ENCODE peak calls at places on chromosomes 16 and 17, in nine cellular contexts. One of them, this sample, is unnamed.

GRCh38 chr17:58679263-58680037 is 12.4 kb downstream of the TEX14 start:
- DNase-seq in stimulated activated CD8-positive, alpha-beta memory T cell treated with anti-CD3 and anti-CD28 coated beads, Interleukin-2, amount 100 ng/mL, for 48 hours: no peak
- DNase-seq in activated effector memory CD4-positive, alpha-beta T cell treated with anti-CD3 and anti-CD28 coated beads, Interleukin-2, amount 50 U/mL, for 16 hours: no peak
- DNase-seq in mucosa of gallbladder: no peak
- DNase-seq in DMS 273 treated with DMSO at 0.1 percent for 48 hours: peak; percentile 57
- DNase-seq in GM12892: no peak
- DNase-seq in AG08396: no peak
- DNase-seq in naive thymus-derived CD8-positive, alpha-beta T cell: no peak
- DNase-seq in renal cortical epithelial cell: no peak
- DNase-seq in this sample: no peak

GRCh38 chr16:85870159-85870558 is 28.8 kb upstream of the IRF8 start:
- DNase-seq in AG08396: no peak
- DNase-seq in stimulated activated CD8-positive, alpha-beta memory T cell treated with anti-CD3 and anti-CD28 coated beads, Interleukin-2, amount 100 ng/mL, for 48 hours: no peak
- DNase-seq in mucosa of gallbladder: no peak
- DNase-seq in activated effector memory CD4-positive, alpha-beta T cell treated with anti-CD3 and anti-CD28 coated beads, Interleukin-2, amount 50 U/mL, for 16 hours: no peak
- DNase-seq in GM12892: no peak
- DNase-seq in naive thymus-derived CD8-positive, alpha-beta T cell: no peak
- DNase-seq in renal cortical epithelial cell: no peak
- DNase-seq in DMS 273 treated with DMSO at 0.1 percent for 48 hours: no peak
- DNase-seq in this sample: no peak

GRCh38 chr16:1275791-1276579 is 20.1 kb downstream of the TPSD1 start:
- DNase-seq in AG08396: no peak
- DNase-seq in mucosa of gallbladder: no peak
- DNase-seq in activated effector memory CD4-positive, alpha-beta T cell treated with anti-CD3 and anti-CD28 coated beads, Interleukin-2, amount 50 U/mL, for 16 hours: no peak
- DNase-seq in DMS 273 treated with DMSO at 0.1 percent for 48 hours: no peak
- DNase-seq in renal cortical epithelial cell: no peak
- DNase-seq in naive thymus-derived CD8-positive, alpha-beta T cell: no peak
- DNase-seq in GM12892: no peak
- DNase-seq in stimulated activated CD8-positive, alpha-beta memory T cell treated with anti-CD3 and anti-CD28 coated beads, Interleukin-2, amount 100 ng/mL, for 48 hours: no peak
- DNase-seq in this sample: no peak

GRCh38 chr17:72419866-72420774 is 299.3 kb downstream of the SOX9 start:
- DNase-seq in DMS 273 treated with DMSO at 0.1 percent for 48 hours: no peak
- DNase-seq in stimulated activated CD8-positive, alpha-beta memory T cell treated with anti-CD3 and anti-CD28 coated beads, Interleukin-2, amount 100 ng/mL, for 48 hours: no peak
- DNase-seq in mucosa of gallbladder: no peak
- DNase-seq in AG08396: no peak
- DNase-seq in naive thymus-derived CD8-positive, alpha-beta T cell: no peak
- DNase-seq in activated effector memory CD4-positive, alpha-beta T cell treated with anti-CD3 and anti-CD28 coated beads, Interleukin-2, amount 50 U/mL, for 16 hours: no peak
- DNase-seq in renal cortical epithelial cell: no peak
- DNase-seq in GM12892: peak; percentile 45
- DNase-seq in this sample: no peak

GRCh38 chr17:19769946-19770652 is 22.0 kb upstream of the ALDH3A1 start:
- DNase-seq in GM12892: no peak
- DNase-seq in mucosa of gallbladder: no peak
- DNase-seq in stimulated activated CD8-positive, alpha-beta memory T cell treated with anti-CD3 and anti-CD28 coated beads, Interleukin-2, amount 100 ng/mL, for 48 hours: no peak
- DNase-seq in activated effector memory CD4-positive, alpha-beta T cell treated with anti-CD3 and anti-CD28 coated beads, Interleukin-2, amount 50 U/mL, for 16 hours: no peak
- DNase-seq in DMS 273 treated with DMSO at 0.1 percent for 48 hours: no peak
- DNase-seq in naive thymus-derived CD8-positive, alpha-beta T cell: no peak
- DNase-seq in renal cortical epithelial cell: no peak
- DNase-seq in AG08396: peak; percentile 56
- DNase-seq in this sample: no peak

GRCh38 chr16:67936124-67936875 is at the start of gene PSMB10:
- DNase-seq in GM12892: peak; percentile 49
- DNase-seq in mucosa of gallbladder: no peak
- DNase-seq in stimulated activated CD8-positive, alpha-beta memory T cell treated with anti-CD3 and anti-CD28 coated beads, Interleukin-2, amount 100 ng/mL, for 48 hours: no peak
- DNase-seq in activated effector memory CD4-positive, alpha-beta T cell treated with anti-CD3 and anti-CD28 coated beads, Interleukin-2, amount 50 U/mL, for 16 hours: no peak
- DNase-seq in DMS 273 treated with DMSO at 0.1 percent for 48 hours: peak; percentile 32
- DNase-seq in renal cortical epithelial cell: peak; percentile 55
- DNase-seq in AG08396: peak; percentile 79
- DNase-seq in naive thymus-derived CD8-positive, alpha-beta T cell: no peak
- DNase-seq in this sample: peak; percentile 89

GRCh38 chr17:17892731-17893130 is 55.9 kb upstream of the SREBF1 start:
- DNase-seq in DMS 273 treated with DMSO at 0.1 percent for 48 hours: no peak
- DNase-seq in renal cortical epithelial cell: no peak
- DNase-seq in stimulated activated CD8-positive, alpha-beta memory T cell treated with anti-CD3 and anti-CD28 coated beads, Interleukin-2, amount 100 ng/mL, for 48 hours: no peak
- DNase-seq in GM12892: no peak
- DNase-seq in naive thymus-derived CD8-positive, alpha-beta T cell: no peak
- DNase-seq in AG08396: no peak
- DNase-seq in mucosa of gallbladder: no peak
- DNase-seq in activated effector memory CD4-positive, alpha-beta T cell treated with anti-CD3 and anti-CD28 coated beads, Interleukin-2, amount 50 U/mL, for 16 hours: no peak
- DNase-seq in this sample: no peak

GRCh38 chr17:427327-427726 is 74.7 kb upstream of the RPH3AL start:
- DNase-seq in DMS 273 treated with DMSO at 0.1 percent for 48 hours: no peak
- DNase-seq in mucosa of gallbladder: no peak
- DNase-seq in GM12892: no peak
- DNase-seq in stimulated activated CD8-positive, alpha-beta memory T cell treated with anti-CD3 and anti-CD28 coated beads, Interleukin-2, amount 100 ng/mL, for 48 hours: no peak
- DNase-seq in naive thymus-derived CD8-positive, alpha-beta T cell: no peak
- DNase-seq in renal cortical epithelial cell: no peak
- DNase-seq in activated effector memory CD4-positive, alpha-beta T cell treated with anti-CD3 and anti-CD28 coated beads, Interleukin-2, amount 50 U/mL, for 16 hours: no peak
- DNase-seq in AG08396: no peak
- DNase-seq in this sample: no peak

GRCh38 chr17:8141046-8141445 is 11.2 kb downstream of the PER1 start:
- DNase-seq in DMS 273 treated with DMSO at 0.1 percent for 48 hours: no peak
- DNase-seq in renal cortical epithelial cell: no peak
- DNase-seq in naive thymus-derived CD8-positive, alpha-beta T cell: peak; percentile 19
- DNase-seq in AG08396: no peak
- DNase-seq in activated effector memory CD4-positive, alpha-beta T cell treated with anti-CD3 and anti-CD28 coated beads, Interleukin-2, amount 50 U/mL, for 16 hours: no peak
- DNase-seq in stimulated activated CD8-positive, alpha-beta memory T cell treated with anti-CD3 and anti-CD28 coated beads, Interleukin-2, amount 100 ng/mL, for 48 hours: no peak
- DNase-seq in GM12892: no peak
- DNase-seq in mucosa of gallbladder: no peak
- DNase-seq in this sample: no peak

GRCh38 chr16:6571044-6571443 is 761.6 kb upstream of the RBFOX1 start:
- DNase-seq in stimulated activated CD8-positive, alpha-beta memory T cell treated with anti-CD3 and anti-CD28 coated beads, Interleukin-2, amount 100 ng/mL, for 48 hours: no peak
- DNase-seq in renal cortical epithelial cell: no peak
- DNase-seq in mucosa of gallbladder: no peak
- DNase-seq in naive thymus-derived CD8-positive, alpha-beta T cell: no peak
- DNase-seq in DMS 273 treated with DMSO at 0.1 percent for 48 hours: no peak
- DNase-seq in activated effector memory CD4-positive, alpha-beta T cell treated with anti-CD3 and anti-CD28 coated beads, Interleukin-2, amount 50 U/mL, for 16 hours: no peak
- DNase-seq in GM12892: no peak
- DNase-seq in AG08396: no peak
- DNase-seq in this sample: no peak

GRCh38 chr16:47493358-47494337 is 32.5 kb downstream of the PHKB start:
- DNase-seq in DMS 273 treated with DMSO at 0.1 percent for 48 hours: no peak
- DNase-seq in renal cortical epithelial cell: no peak
- DNase-seq in mucosa of gallbladder: no peak
- DNase-seq in stimulated activated CD8-positive, alpha-beta memory T cell treated with anti-CD3 and anti-CD28 coated beads, Interleukin-2, amount 100 ng/mL, for 48 hours: no peak
- DNase-seq in GM12892: no peak
- DNase-seq in AG08396: no peak
- DNase-seq in naive thymus-derived CD8-positive, alpha-beta T cell: no peak
- DNase-seq in activated effector memory CD4-positive, alpha-beta T cell treated with anti-CD3 and anti-CD28 coated beads, Interleukin-2, amount 50 U/mL, for 16 hours: no peak
- DNase-seq in this sample: no peak

GRCh38 chr16:11135167-11135973 is 120.6 kb downstream of the SOCS1 start:
- DNase-seq in naive thymus-derived CD8-positive, alpha-beta T cell: no peak
- DNase-seq in DMS 273 treated with DMSO at 0.1 percent for 48 hours: no peak
- DNase-seq in stimulated activated CD8-positive, alpha-beta memory T cell treated with anti-CD3 and anti-CD28 coated beads, Interleukin-2, amount 100 ng/mL, for 48 hours: no peak
- DNase-seq in renal cortical epithelial cell: peak; percentile 80
- DNase-seq in mucosa of gallbladder: no peak
- DNase-seq in AG08396: peak; percentile 41
- DNase-seq in activated effector memory CD4-positive, alpha-beta T cell treated with anti-CD3 and anti-CD28 coated beads, Interleukin-2, amount 50 U/mL, for 16 hours: no peak
- DNase-seq in GM12892: no peak
- DNase-seq in this sample: no peak

GRCh38 chr17:40886090-40886489 is 1.0 kb upstream of the KRT20 start:
- DNase-seq in GM12892: no peak
- DNase-seq in activated effector memory CD4-positive, alpha-beta T cell treated with anti-CD3 and anti-CD28 coated beads, Interleukin-2, amount 50 U/mL, for 16 hours: no peak
- DNase-seq in AG08396: no peak
- DNase-seq in mucosa of gallbladder: no peak
- DNase-seq in naive thymus-derived CD8-positive, alpha-beta T cell: no peak
- DNase-seq in stimulated activated CD8-positive, alpha-beta memory T cell treated with anti-CD3 and anti-CD28 coated beads, Interleukin-2, amount 100 ng/mL, for 48 hours: no peak
- DNase-seq in DMS 273 treated with DMSO at 0.1 percent for 48 hours: no peak
- DNase-seq in renal cortical epithelial cell: peak; percentile 56
- DNase-seq in this sample: no peak

GRCh38 chr16:78388920-78389564 is 289.6 kb downstream of the WWOX start:
- DNase-seq in naive thymus-derived CD8-positive, alpha-beta T cell: no peak
- DNase-seq in activated effector memory CD4-positive, alpha-beta T cell treated with anti-CD3 and anti-CD28 coated beads, Interleukin-2, amount 50 U/mL, for 16 hours: no peak
- DNase-seq in GM12892: no peak
- DNase-seq in AG08396: no peak
- DNase-seq in renal cortical epithelial cell: no peak
- DNase-seq in DMS 273 treated with DMSO at 0.1 percent for 48 hours: no peak
- DNase-seq in mucosa of gallbladder: no peak
- DNase-seq in stimulated activated CD8-positive, alpha-beta memory T cell treated with anti-CD3 and anti-CD28 coated beads, Interleukin-2, amount 100 ng/mL, for 48 hours: no peak
- DNase-seq in this sample: no peak

GRCh38 chr16:81696959-81697293 is 82.2 kb upstream of the PLCG2 start:
- DNase-seq in stimulated activated CD8-positive, alpha-beta memory T cell treated with anti-CD3 and anti-CD28 coated beads, Interleukin-2, amount 100 ng/mL, for 48 hours: no peak
- DNase-seq in naive thymus-derived CD8-positive, alpha-beta T cell: no peak
- DNase-seq in GM12892: no peak
- DNase-seq in activated effector memory CD4-positive, alpha-beta T cell treated with anti-CD3 and anti-CD28 coated beads, Interleukin-2, amount 50 U/mL, for 16 hours: no peak
- DNase-seq in mucosa of gallbladder: no peak
- DNase-seq in AG08396: no peak
- DNase-seq in renal cortical epithelial cell: no peak
- DNase-seq in DMS 273 treated with DMSO at 0.1 percent for 48 hours: no peak
- DNase-seq in this sample: no peak

GRCh38 chr17:4858880-4859260 is 25.7 kb downstream of the MINK1 start:
- DNase-seq in mucosa of gallbladder: peak; percentile 44
- DNase-seq in renal cortical epithelial cell: peak; percentile 69
- DNase-seq in AG08396: peak; percentile 47
- DNase-seq in activated effector memory CD4-positive, alpha-beta T cell treated with anti-CD3 and anti-CD28 coated beads, Interleukin-2, amount 50 U/mL, for 16 hours: no peak
- DNase-seq in GM12892: no peak
- DNase-seq in stimulated activated CD8-positive, alpha-beta memory T cell treated with anti-CD3 and anti-CD28 coated beads, Interleukin-2, amount 100 ng/mL, for 48 hours: no peak
- DNase-seq in naive thymus-derived CD8-positive, alpha-beta T cell: no peak
- DNase-seq in DMS 273 treated with DMSO at 0.1 percent for 48 hours: no peak
- DNase-seq in this sample: no peak

GRCh38 chr17:28967240-28968135 is 16.2 kb upstream of the PHF12 start:
- DNase-seq in stimulated activated CD8-positive, alpha-beta memory T cell treated with anti-CD3 and anti-CD28 coated beads, Interleukin-2, amount 100 ng/mL, for 48 hours: no peak
- DNase-seq in DMS 273 treated with DMSO at 0.1 percent for 48 hours: peak; percentile 43
- DNase-seq in mucosa of gallbladder: no peak
- DNase-seq in AG08396: no peak
- DNase-seq in renal cortical epithelial cell: no peak
- DNase-seq in activated effector memory CD4-positive, alpha-beta T cell treated with anti-CD3 and anti-CD28 coated beads, Interleukin-2, amount 50 U/mL, for 16 hours: no peak
- DNase-seq in naive thymus-derived CD8-positive, alpha-beta T cell: no peak
- DNase-seq in GM12892: no peak
- DNase-seq in this sample: no peak

GRCh38 chr17:35809855-35810461 is 674 bp downstream of the TAF15 start:
- DNase-seq in activated effector memory CD4-positive, alpha-beta T cell treated with anti-CD3 and anti-CD28 coated beads, Interleukin-2, amount 50 U/mL, for 16 hours: no peak
- DNase-seq in stimulated activated CD8-positive, alpha-beta memory T cell treated with anti-CD3 and anti-CD28 coated beads, Interleukin-2, amount 100 ng/mL, for 48 hours: no peak
- DNase-seq in mucosa of gallbladder: no peak
- DNase-seq in AG08396: no peak
- DNase-seq in GM12892: no peak
- DNase-seq in DMS 273 treated with DMSO at 0.1 percent for 48 hours: no peak
- DNase-seq in renal cortical epithelial cell: no peak
- DNase-seq in naive thymus-derived CD8-positive, alpha-beta T cell: no peak
- DNase-seq in this sample: no peak

GRCh38 chr17:78252111-78252634 is 20.7 kb downstream of the TMEM235 start:
- DNase-seq in DMS 273 treated with DMSO at 0.1 percent for 48 hours: no peak
- DNase-seq in stimulated activated CD8-positive, alpha-beta memory T cell treated with anti-CD3 and anti-CD28 coated beads, Interleukin-2, amount 100 ng/mL, for 48 hours: no peak
- DNase-seq in renal cortical epithelial cell: no peak
- DNase-seq in mucosa of gallbladder: no peak
- DNase-seq in naive thymus-derived CD8-positive, alpha-beta T cell: peak; percentile 97
- DNase-seq in GM12892: no peak
- DNase-seq in activated effector memory CD4-positive, alpha-beta T cell treated with anti-CD3 and anti-CD28 coated beads, Interleukin-2, amount 50 U/mL, for 16 hours: peak; percentile 83
- DNase-seq in AG08396: no peak
- DNase-seq in this sample: no peak

GRCh38 chr17:27438631-27439030 is 17.6 kb upstream of the KSR1 start:
- DNase-seq in mucosa of gallbladder: no peak
- DNase-seq in activated effector memory CD4-positive, alpha-beta T cell treated with anti-CD3 and anti-CD28 coated beads, Interleukin-2, amount 50 U/mL, for 16 hours: no peak
- DNase-seq in naive thymus-derived CD8-positive, alpha-beta T cell: no peak
- DNase-seq in stimulated activated CD8-positive, alpha-beta memory T cell treated with anti-CD3 and anti-CD28 coated beads, Interleukin-2, amount 100 ng/mL, for 48 hours: no peak
- DNase-seq in AG08396: no peak
- DNase-seq in renal cortical epithelial cell: no peak
- DNase-seq in DMS 273 treated with DMSO at 0.1 percent for 48 hours: no peak
- DNase-seq in GM12892: no peak
- DNase-seq in this sample: no peak

GRCh38 chr16:30767767-30768465 is 5.8 kb downstream of the RNF40 start:
- DNase-seq in activated effector memory CD4-positive, alpha-beta T cell treated with anti-CD3 and anti-CD28 coated beads, Interleukin-2, amount 50 U/mL, for 16 hours: no peak
- DNase-seq in AG08396: no peak
- DNase-seq in DMS 273 treated with DMSO at 0.1 percent for 48 hours: no peak
- DNase-seq in naive thymus-derived CD8-positive, alpha-beta T cell: no peak
- DNase-seq in mucosa of gallbladder: no peak
- DNase-seq in renal cortical epithelial cell: no peak
- DNase-seq in stimulated activated CD8-positive, alpha-beta memory T cell treated with anti-CD3 and anti-CD28 coated beads, Interleukin-2, amount 100 ng/mL, for 48 hours: no peak
- DNase-seq in GM12892: no peak
- DNase-seq in this sample: no peak

GRCh38 chr16:4232541-4233386 is 9.1 kb downstream of the SRL start:
- DNase-seq in AG08396: no peak
- DNase-seq in mucosa of gallbladder: no peak
- DNase-seq in renal cortical epithelial cell: no peak
- DNase-seq in stimulated activated CD8-positive, alpha-beta memory T cell treated with anti-CD3 and anti-CD28 coated beads, Interleukin-2, amount 100 ng/mL, for 48 hours: no peak
- DNase-seq in DMS 273 treated with DMSO at 0.1 percent for 48 hours: no peak
- DNase-seq in activated effector memory CD4-positive, alpha-beta T cell treated with anti-CD3 and anti-CD28 coated beads, Interleukin-2, amount 50 U/mL, for 16 hours: no peak
- DNase-seq in naive thymus-derived CD8-positive, alpha-beta T cell: no peak
- DNase-seq in GM12892: no peak
- DNase-seq in this sample: no peak

GRCh38 chr17:57211543-57211942 is 44.8 kb upstream of the MSI2 start:
- DNase-seq in stimulated activated CD8-positive, alpha-beta memory T cell treated with anti-CD3 and anti-CD28 coated beads, Interleukin-2, amount 100 ng/mL, for 48 hours: no peak
- DNase-seq in activated effector memory CD4-positive, alpha-beta T cell treated with anti-CD3 and anti-CD28 coated beads, Interleukin-2, amount 50 U/mL, for 16 hours: no peak
- DNase-seq in DMS 273 treated with DMSO at 0.1 percent for 48 hours: no peak
- DNase-seq in renal cortical epithelial cell: peak; percentile 61
- DNase-seq in AG08396: peak; percentile 22
- DNase-seq in mucosa of gallbladder: no peak
- DNase-seq in naive thymus-derived CD8-positive, alpha-beta T cell: no peak
- DNase-seq in GM12892: no peak
- DNase-seq in this sample: no peak

GRCh38 chr16:49352923-49353322 is 20.7 kb upstream of the C16orf78 start:
- DNase-seq in stimulated activated CD8-positive, alpha-beta memory T cell treated with anti-CD3 and anti-CD28 coated beads, Interleukin-2, amount 100 ng/mL, for 48 hours: no peak
- DNase-seq in AG08396: no peak
- DNase-seq in mucosa of gallbladder: no peak
- DNase-seq in renal cortical epithelial cell: no peak
- DNase-seq in naive thymus-derived CD8-positive, alpha-beta T cell: no peak
- DNase-seq in DMS 273 treated with DMSO at 0.1 percent for 48 hours: peak; percentile 64
- DNase-seq in activated effector memory CD4-positive, alpha-beta T cell treated with anti-CD3 and anti-CD28 coated beads, Interleukin-2, amount 50 U/mL, for 16 hours: no peak
- DNase-seq in GM12892: no peak
- DNase-seq in this sample: no peak

GRCh38 chr16:11255737-11256656 is at the start of gene SOCS1:
- DNase-seq in activated effector memory CD4-positive, alpha-beta T cell treated with anti-CD3 and anti-CD28 coated beads, Interleukin-2, amount 50 U/mL, for 16 hours: peak; percentile 96
- DNase-seq in GM12892: peak; percentile 83
- DNase-seq in DMS 273 treated with DMSO at 0.1 percent for 48 hours: peak; percentile 48
- DNase-seq in naive thymus-derived CD8-positive, alpha-beta T cell: peak; percentile 89
- DNase-seq in AG08396: peak; percentile 97
- DNase-seq in renal cortical epithelial cell: peak; percentile 22
- DNase-seq in stimulated activated CD8-positive, alpha-beta memory T cell treated with anti-CD3 and anti-CD28 coated beads, Interleukin-2, amount 100 ng/mL, for 48 hours: peak; percentile 84
- DNase-seq in mucosa of gallbladder: peak; percentile 89
- DNase-seq in this sample: peak; percentile 97

GRCh38 chr17:65177901-65178300 is 40.7 kb downstream of the RGS9 start:
- DNase-seq in DMS 273 treated with DMSO at 0.1 percent for 48 hours: no peak
- DNase-seq in AG08396: peak; percentile 43
- DNase-seq in GM12892: no peak
- DNase-seq in activated effector memory CD4-positive, alpha-beta T cell treated with anti-CD3 and anti-CD28 coated beads, Interleukin-2, amount 50 U/mL, for 16 hours: no peak
- DNase-seq in mucosa of gallbladder: no peak
- DNase-seq in naive thymus-derived CD8-positive, alpha-beta T cell: no peak
- DNase-seq in renal cortical epithelial cell: peak; percentile 57
- DNase-seq in stimulated activated CD8-positive, alpha-beta memory T cell treated with anti-CD3 and anti-CD28 coated beads, Interleukin-2, amount 100 ng/mL, for 48 hours: no peak
- DNase-seq in this sample: no peak

GRCh38 chr17:59607817-59608403 is 11.8 kb upstream of the CLTC start:
- DNase-seq in DMS 273 treated with DMSO at 0.1 percent for 48 hours: no peak
- DNase-seq in activated effector memory CD4-positive, alpha-beta T cell treated with anti-CD3 and anti-CD28 coated beads, Interleukin-2, amount 50 U/mL, for 16 hours: peak; percentile 73
- DNase-seq in naive thymus-derived CD8-positive, alpha-beta T cell: no peak
- DNase-seq in AG08396: no peak
- DNase-seq in mucosa of gallbladder: no peak
- DNase-seq in stimulated activated CD8-positive, alpha-beta memory T cell treated with anti-CD3 and anti-CD28 coated beads, Interleukin-2, amount 100 ng/mL, for 48 hours: no peak
- DNase-seq in GM12892: no peak
- DNase-seq in renal cortical epithelial cell: no peak
- DNase-seq in this sample: peak; percentile 55

GRCh38 chr17:73439597-73439996 is 127.8 kb upstream of the CDC42EP4 start:
- DNase-seq in mucosa of gallbladder: no peak
- DNase-seq in activated effector memory CD4-positive, alpha-beta T cell treated with anti-CD3 and anti-CD28 coated beads, Interleukin-2, amount 50 U/mL, for 16 hours: no peak
- DNase-seq in renal cortical epithelial cell: no peak
- DNase-seq in GM12892: no peak
- DNase-seq in naive thymus-derived CD8-positive, alpha-beta T cell: no peak
- DNase-seq in AG08396: no peak
- DNase-seq in stimulated activated CD8-positive, alpha-beta memory T cell treated with anti-CD3 and anti-CD28 coated beads, Interleukin-2, amount 100 ng/mL, for 48 hours: no peak
- DNase-seq in DMS 273 treated with DMSO at 0.1 percent for 48 hours: no peak
- DNase-seq in this sample: no peak

GRCh38 chr17:81135503-81136283 is 29.6 kb upstream of the PVALEF start:
- DNase-seq in renal cortical epithelial cell: no peak
- DNase-seq in mucosa of gallbladder: no peak
- DNase-seq in stimulated activated CD8-positive, alpha-beta memory T cell treated with anti-CD3 and anti-CD28 coated beads, Interleukin-2, amount 100 ng/mL, for 48 hours: no peak
- DNase-seq in naive thymus-derived CD8-positive, alpha-beta T cell: no peak
- DNase-seq in AG08396: no peak
- DNase-seq in activated effector memory CD4-positive, alpha-beta T cell treated with anti-CD3 and anti-CD28 coated beads, Interleukin-2, amount 50 U/mL, for 16 hours: no peak
- DNase-seq in DMS 273 treated with DMSO at 0.1 percent for 48 hours: peak; percentile 85
- DNase-seq in GM12892: no peak
- DNase-seq in this sample: no peak

GRCh38 chr16:9929313-9929712 is 252.9 kb downstream of the GRIN2A start:
- DNase-seq in DMS 273 treated with DMSO at 0.1 percent for 48 hours: no peak
- DNase-seq in naive thymus-derived CD8-positive, alpha-beta T cell: no peak
- DNase-seq in renal cortical epithelial cell: no peak
- DNase-seq in GM12892: no peak
- DNase-seq in activated effector memory CD4-positive, alpha-beta T cell treated with anti-CD3 and anti-CD28 coated beads, Interleukin-2, amount 50 U/mL, for 16 hours: no peak
- DNase-seq in AG08396: no peak
- DNase-seq in mucosa of gallbladder: no peak
- DNase-seq in stimulated activated CD8-positive, alpha-beta memory T cell treated with anti-CD3 and anti-CD28 coated beads, Interleukin-2, amount 100 ng/mL, for 48 hours: no peak
- DNase-seq in this sample: no peak

GRCh38 chr16:17261197-17261858 is 209.4 kb downstream of the XYLT1 start:
- DNase-seq in mucosa of gallbladder: no peak
- DNase-seq in stimulated activated CD8-positive, alpha-beta memory T cell treated with anti-CD3 and anti-CD28 coated beads, Interleukin-2, amount 100 ng/mL, for 48 hours: no peak
- DNase-seq in AG08396: no peak
- DNase-seq in activated effector memory CD4-positive, alpha-beta T cell treated with anti-CD3 and anti-CD28 coated beads, Interleukin-2, amount 50 U/mL, for 16 hours: no peak
- DNase-seq in GM12892: no peak
- DNase-seq in DMS 273 treated with DMSO at 0.1 percent for 48 hours: no peak
- DNase-seq in renal cortical epithelial cell: no peak
- DNase-seq in naive thymus-derived CD8-positive, alpha-beta T cell: no peak
- DNase-seq in this sample: no peak